ENCODE peak calls at places on chromosomes 5 and 9, in six cellular contexts. J, N, G, D, B and V are unnamed samples.
A peak's percentile ranks its signal among the peaks of the same experiment; 100 is the strongest.

GRCh38 chr9:117116084-117116483 is 298.8 kb downstream of the ASTN2 start:
- DNase-seq in J (no peak), N (no peak), G (no peak), D (no peak), B (no peak), V (no peak)

GRCh38 chr9:21119093-21119770 is 22.4 kb downstream of the IFNW1 start:
- DNase-seq in J (no peak), N (no peak), G (no peak), D (no peak), B (no peak), V (no peak)

GRCh38 chr5:74647096-74647495 is 6.6 kb upstream of the ENC1 start:
- DNase-seq in J (no peak), N (no peak), G (no peak), D (no peak), B (no peak), V (no peak)

GRCh38 chr9:89631381-89631780 is 26.6 kb downstream of the GADD45G start:
- DNase-seq in J (no peak), N (no peak), G (no peak), D (no peak), B (no peak), V (no peak)

GRCh38 chr5:14476791-14477435 is 104.7 kb upstream of the OTULINL start:
- DNase-seq in J (no peak), N (no peak), G (peak; percentile 92), D (no peak), B (no peak), V (no peak)

GRCh38 chr5:166509085-166509484 is 1782.4 kb upstream of the WWC1 start:
- DNase-seq in J (no peak), N (peak; percentile 62), G (no peak), D (no peak), B (no peak), V (no peak)

GRCh38 chr5:59810041-59810440 is 83.5 kb downstream of the PDE4D start:
- DNase-seq in J (peak; percentile 4), N (peak; percentile 83), G (peak; percentile 55), D (peak; percentile 83), B (peak; percentile 90), V (peak; percentile 32)

GRCh38 chr5:83475540-83476469 is 4.3 kb downstream of the VCAN start:
- DNase-seq in J (no peak), N (no peak), G (peak; percentile 66), D (no peak), B (no peak), V (no peak)

GRCh38 chr5:10507575-10508024 is 56.3 kb upstream of the ANKRD33B start:
- DNase-seq in J (no peak), N (peak; percentile 56), G (peak; percentile 78), D (no peak), B (no peak), V (no peak)

GRCh38 chr9:99411068-99411467 is 189.0 kb downstream of the SEC61B start:
- DNase-seq in J (no peak), N (no peak), G (peak; percentile 60), D (no peak), B (no peak), V (no peak)

GRCh38 chr9:135512241-135512603 is 9.0 kb upstream of the LCN1 start:
- DNase-seq in J (no peak), N (no peak), G (no peak), D (no peak), B (peak; percentile 33), V (no peak)

GRCh38 chr5:127299678-127300077 is 9.1 kb downstream of the MEGF10 start:
- DNase-seq in J (no peak), N (no peak), G (no peak), D (no peak), B (no peak), V (no peak)

GRCh38 chr9:93630806-93631411 is 54.5 kb downstream of the PHF2 start:
- DNase-seq in J (no peak), N (no peak), G (no peak), D (no peak), B (no peak), V (no peak)

GRCh38 chr9:99259231-99259918 is 37.3 kb downstream of the SEC61B start:
- DNase-seq in J (no peak), N (peak; percentile 20), G (no peak), D (peak; percentile 93), B (peak; percentile 90), V (peak; percentile 58)

GRCh38 chr9:121503443-121503842 is 3.8 kb upstream of the GGTA1 start:
- DNase-seq in J (no peak), N (no peak), G (no peak), D (no peak), B (no peak), V (no peak)

GRCh38 chr5:77718934-77719610 is 57.1 kb downstream of the TBCA start:
- DNase-seq in J (no peak), N (no peak), G (no peak), D (no peak), B (no peak), V (no peak)

GRCh38 chr5:75049581-75050274 is 2.6 kb downstream of the GCNT4 start:
- DNase-seq in J (no peak), N (peak; percentile 70), G (peak; percentile 70), D (no peak), B (no peak), V (peak; percentile 69)

GRCh38 chr9:133233681-133234432 is 24.8 kb upstream of the OBP2B start:
- DNase-seq in J (no peak), N (no peak), G (no peak), D (no peak), B (no peak), V (no peak)

GRCh38 chr9:101442248-101443136 is 6.9 kb upstream of the ALDOB start:
- DNase-seq in J (no peak), N (no peak), G (no peak), D (no peak), B (peak; percentile 31), V (no peak)

GRCh38 chr9:101438523-101438922 is 2.9 kb upstream of the ALDOB start:
- DNase-seq in J (no peak), N (no peak), G (no peak), D (no peak), B (no peak), V (no peak)

GRCh38 chr9:101437806-101438232 is 2.2 kb upstream of the ALDOB start:
- DNase-seq in J (no peak), N (peak; percentile 60), G (no peak), D (no peak), B (no peak), V (no peak)

GRCh38 chr9:101443358-101443757 is 7.8 kb upstream of the ALDOB start:
- DNase-seq in J (no peak), N (no peak), G (no peak), D (no peak), B (peak; percentile 40), V (no peak)

GRCh38 chr9:101440714-101441230 is 5.2 kb upstream of the ALDOB start:
- DNase-seq in J (no peak), N (peak; percentile 37), G (no peak), D (no peak), B (no peak), V (no peak)
- H3K4me1 ChIP-seq in J (no peaks in the 10 kb centered on the region), N (peaks cover 13% of the 10 kb centered on the region), G (no peaks in the 10 kb centered on the region), D (no peaks in the 10 kb centered on the region), B (no peaks in the 10 kb centered on the region), V (no peaks in the 10 kb centered on the region)

DNA sequence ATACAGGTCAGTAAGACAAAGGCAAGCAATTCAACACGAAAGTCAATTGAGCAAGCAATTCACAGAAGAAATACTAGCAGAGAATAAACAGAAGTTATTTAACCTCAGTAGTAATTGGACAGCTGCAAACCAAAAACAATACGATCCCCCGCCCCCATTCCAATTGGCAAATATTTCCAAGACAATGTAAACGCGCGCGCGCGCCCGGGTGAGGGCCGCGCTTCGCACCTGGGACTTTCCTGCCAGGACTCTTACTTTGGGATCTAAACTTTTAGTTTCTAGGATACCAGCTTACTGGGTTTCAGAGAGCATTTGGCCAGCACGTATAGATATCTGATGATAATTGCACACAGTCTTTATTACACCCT is 8.5 kb downstream of the RUFY1 start:
- DNase-seq in J (no peak), N (peak; percentile 65), G (peak; percentile 13), D (peak; percentile 70), B (no peak), V (no peak)
- H3K4me3 ChIP-seq in J (peak overlapping the region; percentile 77), N (peak overlapping the region; percentile 44), G (peak overlapping the region; percentile 97), D (peak overlapping the region; percentile 50), B (peak overlapping the region; percentile 58), V (peak overlapping the region; percentile 64)

GRCh38 chr5:68368686-68369359 is 153.3 kb downstream of the PIK3R1 start:
- DNase-seq in J (no peak), N (no peak), G (peak; percentile 25), D (no peak), B (no peak), V (no peak)

GRCh38 chr5:68371607-68372006 is 156.1 kb downstream of the PIK3R1 start:
- DNase-seq in J (no peak), N (no peak), G (no peak), D (no peak), B (no peak), V (no peak)

GRCh38 chr5:68367717-68368116 is 152.2 kb downstream of the PIK3R1 start:
- DNase-seq in J (no peak), N (no peak), G (no peak), D (no peak), B (no peak), V (no peak)

GRCh38 chr5:68368280-68368679 is 152.7 kb downstream of the PIK3R1 start:
- DNase-seq in J (no peak), N (no peak), G (peak; percentile 3), D (no peak), B (no peak), V (no peak)

GRCh38 chr5:68369436-68370125 is 154.0 kb downstream of the PIK3R1 start:
- DNase-seq in J (no peak), N (no peak), G (no peak), D (no peak), B (no peak), V (peak; percentile 48)
- H3K4me1 ChIP-seq in J (peaks cover 21% of the 10 kb centered on the region), N (no peaks in the 10 kb centered on the region), G (no peaks in the 10 kb centered on the region), D (no peaks in the 10 kb centered on the region), B (no peaks in the 10 kb centered on the region), V (peaks cover 18% of the 10 kb centered on the region)

DNA sequence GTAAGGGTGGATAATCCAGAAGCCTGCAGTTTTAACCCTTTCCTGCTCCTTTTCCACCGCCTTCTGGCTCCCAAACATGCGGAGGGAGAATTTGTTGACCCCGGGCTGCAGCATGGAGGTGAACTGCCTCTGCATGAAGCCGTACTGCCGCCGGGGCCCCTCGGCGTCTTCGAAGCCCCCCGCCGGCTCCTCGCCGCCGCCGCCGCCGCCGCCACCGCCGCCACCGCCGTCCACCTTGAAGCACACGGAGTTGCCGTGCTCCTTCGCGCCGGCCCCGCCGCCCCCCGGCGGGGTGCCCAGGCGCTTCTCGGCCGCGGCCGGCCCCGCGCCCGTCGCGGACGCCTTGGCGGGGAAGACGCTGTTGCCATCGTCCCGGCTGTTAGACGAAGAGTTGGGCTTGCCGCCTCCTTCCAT is 493 bp downstream of the HCN1 start:
- DNase-seq in J (no peak), N (no peak), G (no peak), D (no peak), B (no peak), V (no peak)
- H3K4me3 ChIP-seq in J (no peak overlapping the region), N (peak overlapping the region; percentile 11), G (no peak overlapping the region), D (no peak overlapping the region), B (peak overlapping the region; percentile 9), V (no peak overlapping the region)